ENCODE peak calls at places on chromosomes 2 and 18, in seven cellular contexts. One of them, this sample, is unnamed.

GRCh38 chr18:12783524-12783923 is 80.7 kb downstream of the PSMG2 start:
- DNase-seq in Caco-2: no peak
- DNase-seq in nucleus accumbens: no peak
- DNase-seq in GM23338: no peak
- DNase-seq in adrenal gland: no peak
- DNase-seq in activated T-cell treated with anti-CD3 and anti-CD28 coated beads for 1 hour: no peak
- DNase-seq in stimulated activated CD8-positive, alpha-beta memory T cell treated with anti-CD3 and anti-CD28 coated beads, Interleukin-15, amount 100 ng/mL, for 48 hours: no peak
- DNase-seq in this sample: no peak

GRCh38 chr2:112010751-112011150 is 44.3 kb upstream of the TMEM87B start:
- DNase-seq in Caco-2: no peak
- DNase-seq in adrenal gland: no peak
- DNase-seq in activated T-cell treated with anti-CD3 and anti-CD28 coated beads for 1 hour: no peak
- DNase-seq in stimulated activated CD8-positive, alpha-beta memory T cell treated with anti-CD3 and anti-CD28 coated beads, Interleukin-15, amount 100 ng/mL, for 48 hours: no peak
- DNase-seq in nucleus accumbens: no peak
- DNase-seq in GM23338: no peak
- DNase-seq in this sample: no peak

GRCh38 chr18:44715245-44715644 is 34.6 kb downstream of the SETBP1 start:
- DNase-seq in nucleus accumbens: no peak
- DNase-seq in Caco-2: no peak
- DNase-seq in adrenal gland: no peak
- DNase-seq in activated T-cell treated with anti-CD3 and anti-CD28 coated beads for 1 hour: no peak
- DNase-seq in GM23338: no peak
- DNase-seq in stimulated activated CD8-positive, alpha-beta memory T cell treated with anti-CD3 and anti-CD28 coated beads, Interleukin-15, amount 100 ng/mL, for 48 hours: no peak
- DNase-seq in this sample: no peak

GRCh38 chr2:102806250-102806837 is 44.5 kb downstream of the TMEM182 start:
- DNase-seq in stimulated activated CD8-positive, alpha-beta memory T cell treated with anti-CD3 and anti-CD28 coated beads, Interleukin-15, amount 100 ng/mL, for 48 hours: peak
- DNase-seq in activated T-cell treated with anti-CD3 and anti-CD28 coated beads for 1 hour: peak
- DNase-seq in adrenal gland: peak
- DNase-seq in GM23338: peak
- DNase-seq in Caco-2: peak
- DNase-seq in nucleus accumbens: peak
- DNase-seq in this sample: peak

GRCh38 chr2:215830313-215830712 is 183.0 kb downstream of the MREG start:
- DNase-seq in nucleus accumbens: no peak
- DNase-seq in Caco-2: peak
- DNase-seq in stimulated activated CD8-positive, alpha-beta memory T cell treated with anti-CD3 and anti-CD28 coated beads, Interleukin-15, amount 100 ng/mL, for 48 hours: no peak
- DNase-seq in GM23338: no peak
- DNase-seq in activated T-cell treated with anti-CD3 and anti-CD28 coated beads for 1 hour: no peak
- DNase-seq in adrenal gland: peak
- DNase-seq in this sample: no peak

GRCh38 chr2:40098786-40099470 is 319.9 kb upstream of the THUMPD2 start:
- DNase-seq in adrenal gland: no peak
- DNase-seq in activated T-cell treated with anti-CD3 and anti-CD28 coated beads for 1 hour: no peak
- DNase-seq in nucleus accumbens: no peak
- DNase-seq in Caco-2: no peak
- DNase-seq in stimulated activated CD8-positive, alpha-beta memory T cell treated with anti-CD3 and anti-CD28 coated beads, Interleukin-15, amount 100 ng/mL, for 48 hours: no peak
- DNase-seq in GM23338: no peak
- DNase-seq in this sample: no peak

GRCh38 chr18:47901624-47902362 is 28.7 kb downstream of the SMAD2 start:
- DNase-seq in Caco-2: no peak
- DNase-seq in nucleus accumbens: no peak
- DNase-seq in adrenal gland: no peak
- DNase-seq in stimulated activated CD8-positive, alpha-beta memory T cell treated with anti-CD3 and anti-CD28 coated beads, Interleukin-15, amount 100 ng/mL, for 48 hours: no peak
- DNase-seq in GM23338: peak
- DNase-seq in activated T-cell treated with anti-CD3 and anti-CD28 coated beads for 1 hour: no peak
- DNase-seq in this sample: no peak

GRCh38 chr2:17334300-17334699 is 183.9 kb downstream of the RAD51AP2 start:
- DNase-seq in activated T-cell treated with anti-CD3 and anti-CD28 coated beads for 1 hour: no peak
- DNase-seq in GM23338: no peak
- DNase-seq in Caco-2: no peak
- DNase-seq in adrenal gland: no peak
- DNase-seq in nucleus accumbens: no peak
- DNase-seq in stimulated activated CD8-positive, alpha-beta memory T cell treated with anti-CD3 and anti-CD28 coated beads, Interleukin-15, amount 100 ng/mL, for 48 hours: no peak
- DNase-seq in this sample: no peak

GRCh38 chr18:48934708-48935432 is 15.9 kb downstream of the SMAD7 start:
- DNase-seq in stimulated activated CD8-positive, alpha-beta memory T cell treated with anti-CD3 and anti-CD28 coated beads, Interleukin-15, amount 100 ng/mL, for 48 hours: no peak
- DNase-seq in adrenal gland: peak
- DNase-seq in nucleus accumbens: no peak
- DNase-seq in GM23338: no peak
- DNase-seq in activated T-cell treated with anti-CD3 and anti-CD28 coated beads for 1 hour: no peak
- DNase-seq in Caco-2: no peak
- DNase-seq in this sample: peak

GRCh38 chr2:220756653-220757052 is 815.5 kb downstream of the EPHA4 start:
- DNase-seq in activated T-cell treated with anti-CD3 and anti-CD28 coated beads for 1 hour: no peak
- DNase-seq in stimulated activated CD8-positive, alpha-beta memory T cell treated with anti-CD3 and anti-CD28 coated beads, Interleukin-15, amount 100 ng/mL, for 48 hours: no peak
- DNase-seq in GM23338: peak
- DNase-seq in adrenal gland: no peak
- DNase-seq in Caco-2: no peak
- DNase-seq in nucleus accumbens: no peak
- DNase-seq in this sample: no peak

GRCh38 chr2:204251118-204251757 is 294.0 kb upstream of the PARD3B start:
- DNase-seq in stimulated activated CD8-positive, alpha-beta memory T cell treated with anti-CD3 and anti-CD28 coated beads, Interleukin-15, amount 100 ng/mL, for 48 hours: no peak
- DNase-seq in adrenal gland: no peak
- DNase-seq in GM23338: no peak
- DNase-seq in Caco-2: no peak
- DNase-seq in activated T-cell treated with anti-CD3 and anti-CD28 coated beads for 1 hour: no peak
- DNase-seq in nucleus accumbens: no peak
- DNase-seq in this sample: no peak

GRCh38 chr2:195049372-195050031 is 607.5 kb upstream of the SLC39A10 start:
- DNase-seq in activated T-cell treated with anti-CD3 and anti-CD28 coated beads for 1 hour: no peak
- DNase-seq in stimulated activated CD8-positive, alpha-beta memory T cell treated with anti-CD3 and anti-CD28 coated beads, Interleukin-15, amount 100 ng/mL, for 48 hours: no peak
- DNase-seq in Caco-2: no peak
- DNase-seq in nucleus accumbens: no peak
- DNase-seq in GM23338: no peak
- DNase-seq in adrenal gland: no peak
- DNase-seq in this sample: no peak

GRCh38 chr2:30978854-30979253 is 159.4 kb downstream of the GALNT14 start:
- DNase-seq in Caco-2: no peak
- DNase-seq in nucleus accumbens: no peak
- DNase-seq in stimulated activated CD8-positive, alpha-beta memory T cell treated with anti-CD3 and anti-CD28 coated beads, Interleukin-15, amount 100 ng/mL, for 48 hours: no peak
- DNase-seq in adrenal gland: no peak
- DNase-seq in activated T-cell treated with anti-CD3 and anti-CD28 coated beads for 1 hour: no peak
- DNase-seq in GM23338: peak
- DNase-seq in this sample: no peak

GRCh38 chr18:67862069-67862468 is 345.5 kb upstream of the DSEL start:
- DNase-seq in adrenal gland: no peak
- DNase-seq in nucleus accumbens: no peak
- DNase-seq in activated T-cell treated with anti-CD3 and anti-CD28 coated beads for 1 hour: no peak
- DNase-seq in GM23338: no peak
- DNase-seq in stimulated activated CD8-positive, alpha-beta memory T cell treated with anti-CD3 and anti-CD28 coated beads, Interleukin-15, amount 100 ng/mL, for 48 hours: no peak
- DNase-seq in Caco-2: no peak
- DNase-seq in this sample: no peak

GRCh38 chr18:36419188-36419912 is 121.8 kb downstream of the FHOD3 start:
- DNase-seq in Caco-2: no peak
- DNase-seq in adrenal gland: no peak
- DNase-seq in stimulated activated CD8-positive, alpha-beta memory T cell treated with anti-CD3 and anti-CD28 coated beads, Interleukin-15, amount 100 ng/mL, for 48 hours: no peak
- DNase-seq in activated T-cell treated with anti-CD3 and anti-CD28 coated beads for 1 hour: no peak
- DNase-seq in nucleus accumbens: no peak
- DNase-seq in GM23338: no peak
- DNase-seq in this sample: no peak

GRCh38 chr2:215745316-215745715 is 268.0 kb downstream of the MREG start:
- DNase-seq in adrenal gland: no peak
- DNase-seq in stimulated activated CD8-positive, alpha-beta memory T cell treated with anti-CD3 and anti-CD28 coated beads, Interleukin-15, amount 100 ng/mL, for 48 hours: no peak
- DNase-seq in GM23338: no peak
- DNase-seq in nucleus accumbens: no peak
- DNase-seq in Caco-2: no peak
- DNase-seq in activated T-cell treated with anti-CD3 and anti-CD28 coated beads for 1 hour: no peak
- DNase-seq in this sample: no peak

GRCh38 chr2:98761267-98761781 is 30.4 kb upstream of the MGAT4A start:
- DNase-seq in Caco-2: no peak
- DNase-seq in GM23338: peak
- DNase-seq in stimulated activated CD8-positive, alpha-beta memory T cell treated with anti-CD3 and anti-CD28 coated beads, Interleukin-15, amount 100 ng/mL, for 48 hours: peak
- DNase-seq in nucleus accumbens: no peak
- DNase-seq in adrenal gland: no peak
- DNase-seq in activated T-cell treated with anti-CD3 and anti-CD28 coated beads for 1 hour: peak
- DNase-seq in this sample: no peak

GRCh38 chr2:43300781-43301586 is 74.6 kb upstream of the ZFP36L2 start:
- DNase-seq in activated T-cell treated with anti-CD3 and anti-CD28 coated beads for 1 hour: no peak
- DNase-seq in nucleus accumbens: no peak
- DNase-seq in stimulated activated CD8-positive, alpha-beta memory T cell treated with anti-CD3 and anti-CD28 coated beads, Interleukin-15, amount 100 ng/mL, for 48 hours: no peak
- DNase-seq in adrenal gland: no peak
- DNase-seq in GM23338: no peak
- DNase-seq in Caco-2: no peak
- DNase-seq in this sample: no peak

GRCh38 chr2:11576398-11576797 is 42.6 kb downstream of the GREB1 start:
- DNase-seq in GM23338: no peak
- DNase-seq in stimulated activated CD8-positive, alpha-beta memory T cell treated with anti-CD3 and anti-CD28 coated beads, Interleukin-15, amount 100 ng/mL, for 48 hours: no peak
- DNase-seq in Caco-2: no peak
- DNase-seq in activated T-cell treated with anti-CD3 and anti-CD28 coated beads for 1 hour: no peak
- DNase-seq in adrenal gland: no peak
- DNase-seq in nucleus accumbens: no peak
- DNase-seq in this sample: no peak

GRCh38 chr2:23901966-23902942 is 24.7 kb downstream of the ATAD2B start:
- DNase-seq in adrenal gland: no peak
- DNase-seq in GM23338: no peak
- DNase-seq in stimulated activated CD8-positive, alpha-beta memory T cell treated with anti-CD3 and anti-CD28 coated beads, Interleukin-15, amount 100 ng/mL, for 48 hours: no peak
- DNase-seq in activated T-cell treated with anti-CD3 and anti-CD28 coated beads for 1 hour: no peak
- DNase-seq in nucleus accumbens: no peak
- DNase-seq in Caco-2: no peak
- DNase-seq in this sample: no peak

GRCh38 chr2:174634130-174635014 is 36.8 kb upstream of the WIPF1 start:
- DNase-seq in nucleus accumbens: no peak
- DNase-seq in activated T-cell treated with anti-CD3 and anti-CD28 coated beads for 1 hour: no peak
- DNase-seq in GM23338: no peak
- DNase-seq in stimulated activated CD8-positive, alpha-beta memory T cell treated with anti-CD3 and anti-CD28 coated beads, Interleukin-15, amount 100 ng/mL, for 48 hours: peak
- DNase-seq in adrenal gland: no peak
- DNase-seq in Caco-2: no peak
- DNase-seq in this sample: peak

This sample was measured in substantia nigra.